ENCODE peak calls at places on chromosome 5, in five cellular contexts. W is adrenal gland, H is transverse colon, O is suprapubic skin, A is OCI-LY7. P is an unnamed sample. For H3K4me1, the result is how much of the 10 kb centered on the place peaks cover.

GRCh38 chr5:153147891-153148623 is 342.4 kb upstream of the GRIA1 start:
- DNase-seq in H (no peak), A (peak), W (no peak), O (no peak), P (no peak)

GRCh38 chr5:141393267-141393666 is 834 bp downstream of the PCDHGA8 start:
- DNase-seq in A (no peak), W (no peak), O (no peak), H (no peak), P (no peak)

GRCh38 chr5:148455055-148455675 is 71.4 kb downstream of the FBXO38 start:
- DNase-seq in O (no peak), W (no peak), A (no peak), H (no peak), P (no peak)

GRCh38 chr5:53355930-53356329 is 124.5 kb upstream of the FST start:
- DNase-seq in W (no peak), O (no peak), H (no peak), A (no peak), P (no peak)

GRCh38 chr5:176647870-176648466 is 684 bp downstream of the TSPAN17 start:
- DNase-seq in O (no peak), H (peak), A (no peak), W (peak), P (no peak)

GRCh38 chr5:164672931-164673694 is 1167.7 kb downstream of the MAT2B start:
- DNase-seq in O (no peak), A (no peak), H (no peak), W (no peak), P (no peak)

GRCh38 chr5:17302138-17302537 is 84.7 kb downstream of the BASP1 start:
- DNase-seq in W (no peak), O (no peak), H (no peak), A (no peak), P (no peak)

GRCh38 chr5:150631326-150631701 is 9.1 kb upstream of the SYNPO start:
- DNase-seq in H (no peak), W (no peak), A (no peak), O (no peak), P (no peak)

GRCh38 chr5:11050596-11051304 is 289.7 kb upstream of the DAP start:
- DNase-seq in O (no peak), H (no peak), A (no peak), W (no peak), P (peak)

GRCh38 chr5:159210306-159210722 is 961 bp upstream of the RNF145 start:
- DNase-seq in A (no peak), W (no peak), H (peak), O (no peak), P (no peak)
- H3K27ac ChIP-seq in A (no peak), W (no peak), H (peak), O (peak), P (no peak)

GRCh38 chr5:131379723-131380122 is 115.9 kb downstream of the CDC42SE2 start:
- DNase-seq in A (peak), W (no peak), O (no peak), H (no peak), P (no peak)
- H3K4me1 ChIP-seq in A (half or more), W (under half), O (under half), H (under half), P (under half)

DNA sequence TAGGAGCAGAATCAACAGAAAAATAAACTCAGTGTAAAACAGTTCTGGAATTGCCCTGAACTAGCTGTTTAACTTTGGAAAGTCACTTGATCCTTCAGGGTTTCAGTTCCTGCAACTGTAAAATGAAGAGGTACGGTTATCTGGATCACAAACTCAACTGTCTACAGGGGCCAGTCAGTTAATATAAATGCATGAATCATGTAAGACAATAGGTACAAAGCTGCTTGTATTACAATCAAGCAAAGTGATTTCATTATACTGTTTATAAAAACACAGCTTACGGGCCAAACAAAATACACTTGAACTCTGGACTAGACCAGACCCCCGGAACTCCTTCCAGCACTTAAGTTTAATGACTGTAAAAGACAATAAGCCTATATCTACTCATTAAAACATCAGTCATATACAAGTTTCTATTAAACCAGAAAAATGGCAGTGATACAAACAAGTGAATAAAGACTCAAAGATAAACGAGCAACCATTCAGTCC is 73.0 kb downstream of the MRPS27 start:
- DNase-seq in H (no peak), W (no peak), O (no peak), A (no peak), P (no peak)
- H3K27ac ChIP-seq in H (peak), W (peak), O (no peak), A (no peak), P (peak)

GRCh38 chr5:68274847-68275700 is 59.5 kb downstream of the PIK3R1 start:
- DNase-seq in O (no peak), A (no peak), H (no peak), W (no peak), P (no peak)
- H3K4me1 ChIP-seq in O (half or more), A (under half), H (under half), W (under half), P (under half)